ENCODE peak calls at places on chromosomes 2 and 18, in nine cellular contexts. Z, X, P, E, O, G, N, R and M are unnamed samples.

GRCh38 chr2:231272961-231273360 is 74.5 kb downstream of the ARMC9 start:
- DNase-seq in Z (no peak), X (no peak), P (no peak), E (no peak), O (no peak), G (no peak), N (no peak), R (no peak), M (no peak)

GRCh38 chr2:122643725-122644329 is 888.4 kb downstream of the TSN start:
- DNase-seq in Z (no peak), X (peak; percentile 58), P (peak; percentile 1), E (no peak), O (no peak), G (no peak), N (no peak), R (no peak), M (no peak)

GRCh38 chr2:15939556-15939853 is 845 bp upstream of the MYCN start:
- DNase-seq in Z (peak; percentile 58), X (peak; percentile 52), P (no peak), E (peak; percentile 70), O (no peak), G (no peak), N (peak; percentile 78), R (peak; percentile 72), M (no peak)

GRCh38 chr2:185219981-185220380 is 518.6 kb upstream of the FSIP2 start:
- DNase-seq in Z (no peak), X (no peak), P (no peak), E (no peak), O (no peak), G (no peak), N (no peak), R (no peak), M (no peak)

GRCh38 chr2:109402180-109402579 is 211.6 kb downstream of the SEPTIN10 start:
- DNase-seq in Z (no peak), X (no peak), P (no peak), E (no peak), O (no peak), G (no peak), N (no peak), R (no peak), M (no peak)

GRCh38 chr18:36349552-36349951 is 52.0 kb downstream of the FHOD3 start:
- DNase-seq in Z (no peak), X (no peak), P (peak; percentile 8), E (no peak), O (no peak), G (no peak), N (no peak), R (no peak), M (no peak)

GRCh38 chr2:56580242-56580641 is 396.5 kb downstream of the CCDC85A start:
- DNase-seq in Z (no peak), X (no peak), P (peak; percentile 19), E (no peak), O (no peak), G (no peak), N (no peak), R (no peak), M (no peak)

GRCh38 chr2:240500561-240501423 is 57.0 kb downstream of the ANKMY1 start:
- DNase-seq in Z (no peak), X (peak; percentile 2), P (no peak), E (no peak), O (no peak), G (no peak), N (no peak), R (peak; percentile 24), M (no peak)

GRCh38 chr18:48334845-48335244 is 74.3 kb downstream of the ZBTB7C start:
- DNase-seq in Z (no peak), X (no peak), P (no peak), E (no peak), O (no peak), G (no peak), N (no peak), R (no peak), M (no peak)

GRCh38 chr18:48335829-48336228 is 73.4 kb downstream of the ZBTB7C start:
- DNase-seq in Z (no peak), X (no peak), P (no peak), E (no peak), O (no peak), G (no peak), N (peak; percentile 67), R (no peak), M (no peak)

GRCh38 chr18:48337053-48337452 is 72.1 kb downstream of the ZBTB7C start:
- DNase-seq in Z (no peak), X (no peak), P (no peak), E (no peak), O (no peak), G (no peak), N (no peak), R (no peak), M (no peak)

GRCh38 chr18:48338915-48339314 is 70.3 kb downstream of the ZBTB7C start:
- DNase-seq in Z (no peak), X (no peak), P (no peak), E (no peak), O (no peak), G (no peak), N (no peak), R (no peak), M (no peak)

DNA sequence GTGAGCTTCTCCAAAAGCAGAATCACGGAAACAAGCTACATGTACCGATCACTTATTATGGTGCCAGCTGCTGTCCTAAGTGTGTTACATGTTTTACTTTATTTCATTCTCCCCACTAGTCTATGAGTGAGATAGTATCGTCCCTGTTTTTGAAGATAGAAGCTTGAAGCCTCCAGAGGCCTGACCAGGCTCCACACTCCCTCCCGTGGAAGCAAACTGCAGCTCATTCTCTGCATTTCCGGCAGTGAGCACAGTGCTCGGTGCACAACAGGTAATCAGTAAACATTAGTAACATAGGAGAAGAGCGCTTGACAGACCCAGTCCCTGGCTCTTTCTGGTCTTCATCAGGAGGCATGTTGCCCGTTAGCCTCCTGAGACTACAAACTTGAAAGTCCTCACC is 72.9 kb downstream of the ZBTB7C start:
- DNase-seq in Z (no peak), X (no peak), P (no peak), E (no peak), O (no peak), G (no peak), N (no peak), R (no peak), M (no peak)
- H3K4me3 ChIP-seq in Z (no peak overlapping the region), X (no peak overlapping the region), P (no peak overlapping the region), E (no peak overlapping the region), O (no peak overlapping the region), G (no peak overlapping the region), N (no peak overlapping the region), R (no peak overlapping the region), M (no peak overlapping the region)

GRCh38 chr18:662197-662596 is 4.7 kb downstream of the TYMS start:
- DNase-seq in Z (peak; percentile 33), X (no peak), P (no peak), E (no peak), O (no peak), G (no peak), N (no peak), R (no peak), M (no peak)

GRCh38 chr18:668263-668662 is 10.8 kb downstream of the TYMS start:
- DNase-seq in Z (no peak), X (no peak), P (no peak), E (no peak), O (no peak), G (no peak), N (no peak), R (no peak), M (no peak)

GRCh38 chr18:666628-667027 is 9.2 kb downstream of the TYMS start:
- DNase-seq in Z (no peak), X (no peak), P (no peak), E (no peak), O (no peak), G (no peak), N (no peak), R (no peak), M (no peak)

GRCh38 chr18:669077-669476 is 11.6 kb downstream of the TYMS start:
- DNase-seq in Z (no peak), X (no peak), P (no peak), E (no peak), O (no peak), G (no peak), N (no peak), R (no peak), M (no peak)

DNA sequence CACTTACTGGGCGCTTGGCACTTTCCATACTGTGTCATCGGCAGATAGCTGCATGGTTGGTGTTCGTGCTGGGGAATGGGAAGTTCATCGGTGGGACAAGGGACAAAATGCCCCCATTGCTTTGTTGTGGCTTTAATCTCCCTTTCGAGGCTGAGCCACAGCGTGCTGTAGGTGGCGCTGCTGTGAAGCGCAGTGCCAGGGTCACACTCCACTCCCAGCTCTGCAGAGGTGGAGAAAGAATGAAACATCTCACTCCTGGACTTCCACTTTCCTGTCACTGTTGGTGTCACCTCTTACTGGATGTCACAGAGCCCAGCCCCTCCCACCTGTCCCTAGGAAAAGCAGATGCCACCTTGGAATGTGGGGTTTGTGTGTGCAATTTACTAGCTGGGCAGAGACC is 8.7 kb downstream of the TYMS start:
- DNase-seq in Z (peak; percentile 41), X (no peak), P (no peak), E (no peak), O (no peak), G (no peak), N (no peak), R (no peak), M (peak; percentile 45)
- TF ChIP-seq CTCF in Z (peak; percentile 68), X (no peak), P (peak; percentile 27), E (no peak), O (peak; percentile 4), G (no peak), N (no peak), R (no peak), M (peak; percentile 42)

GRCh38 chr18:6595666-6596065 is 133.8 kb upstream of the ARHGAP28 start:
- DNase-seq in Z (no peak), X (no peak), P (no peak), E (no peak), O (no peak), G (no peak), N (no peak), R (no peak), M (no peak)
- TF ChIP-seq POLR2A in Z (no peak), X (no peak), P (no peak), E (no peak), O (no peak), G (no peak), N (no peak), R (no peak), M (no peak)

GRCh38 chr18:76806301-76806700 is 16.1 kb upstream of the ZNF236 start:
- DNase-seq in Z (no peak), X (no peak), P (no peak), E (no peak), O (no peak), G (no peak), N (no peak), R (no peak), M (no peak)

GRCh38 chr18:76801567-76802505 is 20.5 kb upstream of the ZNF236 start:
- DNase-seq in Z (peak; percentile 71), X (peak; percentile 32), P (peak; percentile 35), E (peak; percentile 70), O (peak; percentile 76), G (no peak), N (peak; percentile 45), R (peak; percentile 71), M (peak; percentile 70)

GRCh38 chr18:76803814-76804213 is 18.5 kb upstream of the ZNF236 start:
- DNase-seq in Z (peak; percentile 45), X (peak; percentile 54), P (peak; percentile 52), E (peak; percentile 55), O (no peak), G (peak; percentile 36), N (peak; percentile 53), R (peak; percentile 67), M (peak; percentile 77)

GRCh38 chr18:76805221-76805620 is 17.1 kb upstream of the ZNF236 start:
- DNase-seq in Z (peak; percentile 17), X (no peak), P (peak; percentile 45), E (no peak), O (no peak), G (no peak), N (no peak), R (no peak), M (peak; percentile 36)

DNA sequence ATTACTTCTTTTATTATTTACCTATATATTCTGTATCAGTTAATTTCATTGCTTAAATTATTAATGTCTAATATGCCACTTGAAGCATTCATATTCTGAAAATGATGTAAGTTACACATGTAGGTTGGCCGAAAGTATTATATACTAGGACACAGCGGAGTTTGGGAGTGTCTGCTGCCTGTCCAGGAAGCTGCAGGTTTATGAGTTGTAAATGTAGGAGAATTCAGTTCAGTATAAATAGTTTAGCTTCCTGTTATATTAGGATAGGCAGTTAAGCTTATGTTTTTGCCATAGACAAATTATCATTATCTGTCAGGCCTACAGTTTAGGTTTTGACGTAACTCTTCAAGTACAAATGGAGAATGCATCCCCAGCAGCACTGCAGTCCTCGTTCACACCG is 18.9 kb upstream of the ZNF236 start:
- DNase-seq in Z (no peak), X (no peak), P (no peak), E (no peak), O (no peak), G (no peak), N (no peak), R (no peak), M (no peak)
- H3K4me3 ChIP-seq in Z (no peak overlapping the region), X (no peak overlapping the region), P (no peak overlapping the region), E (no peak overlapping the region), O (no peak overlapping the region), G (no peak overlapping the region), N (no peak overlapping the region), R (no peak overlapping the region), M (no peak overlapping the region)